ENCODE peak calls at places on chromosomes 3 and 15, in nine cellular contexts. R is caudate nucleus; H is NCI-H524 treated with DMSO at 0.1 percent for 48 hours; J is memory B cell; W is stimulated activated CD4-positive, alpha-beta T cell treated with anti-CD3 and anti-CD28 coated beads, Interleukin-2, amount 100 ng/mL, for 48 hours; F is fibroblast of the conjunctiva; O is thyroid gland; V is HTR-8/SVneo; D is activated T-cell treated with anti-CD3 and anti-CD28 coated beads for 24 hours. K is an unnamed sample.
A peak's percentile ranks its signal among the peaks of the same experiment; 100 is the strongest.

GRCh38 chr15:93372209-93372910 is 283.3 kb upstream of the RGMA start:
- DNase-seq in R (no peak), H (no peak), J (no peak), W (no peak), F (no peak), O (no peak), V (no peak), D (no peak), K (no peak)

GRCh38 chr15:32873292-32874114 is 155.7 kb downstream of the GREM1 start:
- DNase-seq in R (no peak), H (no peak), J (no peak), W (no peak), F (no peak), O (no peak), V (no peak), D (no peak), K (no peak)

GRCh38 chr15:78702609-78703332 is 61.8 kb upstream of the CHRNB4 start:
- DNase-seq in R (no peak), H (no peak), J (no peak), W (no peak), F (no peak), O (no peak), V (no peak), D (no peak), K (no peak)

GRCh38 chr15:60179786-60180391 is 175.8 kb downstream of the FOXB1 start:
- DNase-seq in R (peak; percentile 45), H (no peak), J (no peak), W (no peak), F (peak; percentile 43), O (peak; percentile 32), V (peak; percentile 30), D (peak; percentile 4), K (peak; percentile 30)

GRCh38 chr3:97821810-97822775 is at the start of gene CRYBG3:
- DNase-seq in R (peak; percentile 68), H (peak; percentile 65), J (peak; percentile 77), W (peak; percentile 84), F (peak; percentile 52), O (peak; percentile 84), V (peak; percentile 72), D (peak; percentile 78), K (peak; percentile 62)

GRCh38 chr15:55628369-55628730 is 40.2 kb upstream of the PYGO1 start:
- DNase-seq in R (no peak), H (no peak), J (no peak), W (no peak), F (peak; percentile 2), O (no peak), V (no peak), D (no peak), K (no peak)

GRCh38 chr3:12049675-12050074 is 45.5 kb downstream of the SYN2 start:
- DNase-seq in R (no peak), H (no peak), J (no peak), W (no peak), F (no peak), O (no peak), V (peak; percentile 11), D (no peak), K (no peak)

GRCh38 chr15:34233614-34234013 is 8.8 kb downstream of the EMC4 start:
- DNase-seq in R (no peak), H (no peak), J (no peak), W (no peak), F (no peak), O (peak; percentile 48), V (no peak), D (no peak), K (no peak)

GRCh38 chr3:127691494-127691893 is 18.7 kb downstream of the ABTB1 start:
- DNase-seq in R (no peak), H (no peak), J (no peak), W (no peak), F (no peak), O (no peak), V (no peak), D (no peak), K (no peak)

GRCh38 chr15:48865387-48866079 is 12.4 kb upstream of the EID1 start:
- DNase-seq in R (no peak), H (peak; percentile 71), J (no peak), W (no peak), F (no peak), O (no peak), V (no peak), D (no peak), K (peak; percentile 18)

GRCh38 chr3:152192936-152193672 is 75.6 kb upstream of the MBNL1 start:
- DNase-seq in R (no peak), H (no peak), J (no peak), W (no peak), F (no peak), O (no peak), V (no peak), D (no peak), K (no peak)

GRCh38 chr3:124669470-124669869 is 60.8 kb upstream of the UMPS start:
- DNase-seq in R (no peak), H (no peak), J (no peak), W (no peak), F (peak; percentile 24), O (no peak), V (no peak), D (no peak), K (no peak)

GRCh38 chr15:73650387-73651126 is 17.4 kb upstream of the NPTN start:
- DNase-seq in R (no peak), H (no peak), J (no peak), W (no peak), F (no peak), O (no peak), V (no peak), D (no peak), K (no peak)

K was measured in NT2/D1.